ENCODE peak calls at places on chromosomes 1 and 21, in four cellular contexts. One of them, this sample, is unnamed.

GRCh38 chr1:36342426-36343185 is 19.2 kb upstream of the EVA1B start:
- DNase-seq in WTC11: peak
- DNase-seq in K562: peak
- DNase-seq in GM12878: no peak
- DNase-seq in this sample: no peak

GRCh38 chr1:31795096-31795675 is 20.6 kb downstream of the SPOCD1 start:
- DNase-seq in WTC11: no peak
- DNase-seq in K562: no peak
- DNase-seq in GM12878: no peak
- DNase-seq in this sample: no peak

GRCh38 chr1:2314297-2314802 is 77.0 kb downstream of the MORN1 start:
- DNase-seq in WTC11: peak
- DNase-seq in K562: no peak
- DNase-seq in GM12878: no peak
- DNase-seq in this sample: peak

GRCh38 chr21:46452719-46453118 is 6.0 kb upstream of the DIP2A start:
- DNase-seq in WTC11: no peak
- DNase-seq in GM12878: no peak
- DNase-seq in K562: no peak
- DNase-seq in this sample: no peak

GRCh38 chr1:154856049-154856448 is 14.0 kb downstream of the KCNN3 start:
- DNase-seq in WTC11: peak
- DNase-seq in GM12878: no peak
- DNase-seq in K562: no peak
- DNase-seq in this sample: no peak

GRCh38 chr1:167617950-167618269 is 12.1 kb upstream of the RCSD1 start:
- DNase-seq in GM12878: no peak
- DNase-seq in WTC11: no peak
- DNase-seq in K562: no peak
- DNase-seq in this sample: no peak

GRCh38 chr1:100411574-100411973 is 59.3 kb downstream of the CDC14A start:
- DNase-seq in GM12878: no peak
- DNase-seq in WTC11: no peak
- DNase-seq in K562: no peak
- DNase-seq in this sample: no peak

GRCh38 chr1:29962831-29963247 is 726.5 kb downstream of the PTPRU start:
- DNase-seq in GM12878: no peak
- DNase-seq in WTC11: no peak
- DNase-seq in K562: no peak
- DNase-seq in this sample: no peak

GRCh38 chr21:38388219-38388618 is 110.1 kb downstream of the ERG start:
- DNase-seq in K562: no peak
- DNase-seq in GM12878: no peak
- DNase-seq in WTC11: no peak
- DNase-seq in this sample: no peak

GRCh38 chr21:46322351-46323226 is 1.1 kb downstream of the C21orf58 start:
- DNase-seq in GM12878: no peak
- DNase-seq in K562: no peak
- DNase-seq in WTC11: no peak
- DNase-seq in this sample: no peak

GRCh38 chr1:2583871-2584341 is 2.7 kb upstream of the PRXL2B start:
- DNase-seq in GM12878: no peak
- DNase-seq in K562: no peak
- DNase-seq in WTC11: no peak
- DNase-seq in this sample: no peak

GRCh38 chr1:113041569-113042335 is 31.2 kb upstream of the LRIG2 start:
- DNase-seq in K562: peak
- DNase-seq in GM12878: no peak
- DNase-seq in WTC11: no peak
- DNase-seq in this sample: peak

GRCh38 chr1:33181038-33181861 is 593 bp downstream of the TRIM62 start:
- DNase-seq in K562: no peak
- DNase-seq in GM12878: no peak
- DNase-seq in WTC11: peak
- DNase-seq in this sample: no peak

GRCh38 chr1:180912801-180913616 is at the start of gene KIAA1614:
- DNase-seq in K562: no peak
- DNase-seq in WTC11: peak
- DNase-seq in GM12878: no peak
- DNase-seq in this sample: no peak

GRCh38 chr1:27342391-27342777 is 562 bp downstream of the SYTL1 start:
- DNase-seq in K562: no peak
- DNase-seq in GM12878: no peak
- DNase-seq in WTC11: no peak
- DNase-seq in this sample: no peak
- TF ChIP-seq TCF7 in K562: no peak
- TF ChIP-seq TCF7 in GM12878: no peak
- TF ChIP-seq TCF7 in WTC11: no peak
- TF ChIP-seq TCF7 in this sample: no peak

DNA sequence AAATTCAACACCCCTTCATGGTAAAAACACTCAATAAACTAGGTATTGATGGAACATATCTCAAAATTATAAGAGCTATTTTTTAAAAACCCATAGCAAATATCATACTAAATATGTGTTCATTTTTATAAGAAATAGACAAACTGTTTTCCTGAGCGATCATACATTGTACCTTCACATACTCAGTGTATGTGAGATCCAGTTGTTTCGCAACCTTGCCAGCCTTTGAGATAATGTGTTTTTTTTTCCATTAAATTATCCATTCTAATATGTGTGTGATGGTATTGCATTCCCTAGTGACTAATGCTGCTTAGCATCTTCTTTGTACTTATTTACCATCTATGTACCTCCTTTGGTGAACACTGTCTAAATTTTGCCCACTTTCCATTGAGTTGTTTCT is 47.1 kb downstream of the CFH start:
- DNase-seq in K562: no peak
- DNase-seq in GM12878: no peak
- DNase-seq in WTC11: no peak
- DNase-seq in this sample: no peak
- TF ChIP-seq TCF7 in K562: no peak
- TF ChIP-seq TCF7 in GM12878: no peak
- TF ChIP-seq TCF7 in WTC11: no peak
- TF ChIP-seq TCF7 in this sample: no peak

GRCh38 chr1:93579891-93580290 is 101.7 kb downstream of the BCAR3 start:
- DNase-seq in K562: no peak
- DNase-seq in GM12878: no peak
- DNase-seq in WTC11: no peak
- DNase-seq in this sample: peak

GRCh38 chr1:93577536-93578432 is 103.9 kb downstream of the BCAR3 start:
- DNase-seq in K562: no peak
- DNase-seq in WTC11: no peak
- DNase-seq in GM12878: no peak
- DNase-seq in this sample: no peak

GRCh38 chr1:93576346-93576745 is 105.3 kb downstream of the BCAR3 start:
- DNase-seq in WTC11: no peak
- DNase-seq in GM12878: no peak
- DNase-seq in K562: no peak
- DNase-seq in this sample: no peak

GRCh38 chr1:93578911-93579825 is 102.5 kb downstream of the BCAR3 start:
- DNase-seq in WTC11: no peak
- DNase-seq in GM12878: no peak
- DNase-seq in K562: no peak
- DNase-seq in this sample: no peak

DNA sequence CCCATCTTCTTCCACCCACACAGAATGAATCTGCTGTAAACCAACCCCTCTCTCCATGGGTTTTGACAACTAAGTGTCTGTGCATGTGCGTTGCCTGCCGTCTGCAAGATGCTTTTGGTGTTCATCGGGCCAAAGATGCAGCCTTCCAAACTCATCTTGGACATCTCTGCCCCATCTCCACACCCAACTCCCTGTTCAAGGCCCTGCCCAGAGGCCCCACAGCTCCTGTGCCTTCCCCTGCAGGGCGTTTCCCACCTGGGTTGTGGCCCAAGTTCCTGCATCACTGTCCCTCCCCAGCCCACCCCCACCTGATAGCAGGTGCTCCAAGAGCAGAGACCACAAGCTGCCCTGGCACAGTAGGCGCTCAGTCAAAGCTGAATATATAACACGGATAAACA is 103.2 kb downstream of the BCAR3 start:
- DNase-seq in WTC11: no peak
- DNase-seq in K562: no peak
- DNase-seq in GM12878: no peak
- DNase-seq in this sample: no peak
- TF ChIP-seq TCF7 in WTC11: no peak
- TF ChIP-seq TCF7 in K562: no peak
- TF ChIP-seq TCF7 in GM12878: no peak
- TF ChIP-seq TCF7 in this sample: no peak

GRCh38 chr1:20198296-20198695 is 12.0 kb upstream of the PLA2G2C start:
- DNase-seq in GM12878: no peak
- DNase-seq in K562: no peak
- DNase-seq in WTC11: no peak
- DNase-seq in this sample: no peak

GRCh38 chr1:20199410-20199809 is 13.1 kb upstream of the PLA2G2C start:
- DNase-seq in GM12878: no peak
- DNase-seq in K562: no peak
- DNase-seq in WTC11: no peak
- DNase-seq in this sample: no peak

GRCh38 chr1:20199840-20200239 is 13.5 kb upstream of the PLA2G2C start:
- DNase-seq in K562: no peak
- DNase-seq in WTC11: no peak
- DNase-seq in GM12878: no peak
- DNase-seq in this sample: no peak

GRCh38 chr1:20197329-20197791 is 11.0 kb upstream of the PLA2G2C start:
- DNase-seq in K562: peak
- DNase-seq in WTC11: no peak
- DNase-seq in GM12878: no peak
- DNase-seq in this sample: no peak

GRCh38 chr1:20198918-20199317 is 12.6 kb upstream of the PLA2G2C start:
- DNase-seq in GM12878: no peak
- DNase-seq in K562: peak
- DNase-seq in WTC11: no peak
- DNase-seq in this sample: no peak
- TF ChIP-seq TCF7 in GM12878: no peak
- TF ChIP-seq TCF7 in K562: no peak
- TF ChIP-seq TCF7 in WTC11: no peak
- TF ChIP-seq TCF7 in this sample: no peak

DNA sequence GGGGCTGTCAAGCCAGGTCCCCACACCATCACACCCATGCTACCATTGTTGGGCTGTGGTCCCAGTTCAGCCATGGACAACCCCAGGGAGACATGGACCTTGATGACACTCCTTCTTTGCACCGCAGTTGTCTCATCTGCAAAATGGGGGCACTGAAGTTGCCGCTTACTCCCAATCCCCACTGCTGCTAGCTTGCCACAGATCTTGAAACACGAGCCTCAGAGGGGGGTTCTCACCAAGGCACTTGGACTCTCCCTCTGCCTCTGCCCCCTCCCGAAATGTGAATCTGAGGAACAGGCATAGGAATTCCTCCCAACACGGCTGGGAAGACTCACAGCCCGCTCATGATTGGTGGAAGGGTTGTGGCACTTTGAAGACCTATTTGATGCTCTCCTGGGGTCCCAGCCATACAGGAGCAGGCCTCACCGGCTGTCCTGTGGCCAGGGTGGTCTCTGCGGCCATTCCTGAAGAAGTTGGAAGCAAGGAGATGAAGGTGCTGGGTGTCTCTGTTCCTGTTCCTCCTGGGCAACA is 31.1 kb downstream of the RUNX3 start:
- DNase-seq in K562: no peak
- DNase-seq in WTC11: no peak
- DNase-seq in GM12878: no peak
- DNase-seq in this sample: no peak
- TF ChIP-seq TCF7 in K562: no peak
- TF ChIP-seq TCF7 in WTC11: no peak
- TF ChIP-seq TCF7 in GM12878: no peak
- TF ChIP-seq TCF7 in this sample: no peak

GRCh38 chr1:248807067-248807737 is 18.5 kb downstream of the SH3BP5L start:
- DNase-seq in K562: peak
- DNase-seq in GM12878: no peak
- DNase-seq in WTC11: peak
- DNase-seq in this sample: peak

GRCh38 chr1:248804771-248805681 is 20.7 kb downstream of the SH3BP5L start:
- DNase-seq in GM12878: peak
- DNase-seq in WTC11: no peak
- DNase-seq in K562: no peak
- DNase-seq in this sample: no peak

GRCh38 chr1:248800459-248800858 is 25.3 kb downstream of the SH3BP5L start:
- DNase-seq in GM12878: peak
- DNase-seq in K562: no peak
- DNase-seq in WTC11: no peak
- DNase-seq in this sample: no peak

GRCh38 chr1:248805905-248806304 is 19.8 kb downstream of the SH3BP5L start:
- DNase-seq in K562: no peak
- DNase-seq in WTC11: no peak
- DNase-seq in GM12878: no peak
- DNase-seq in this sample: no peak

DNA sequence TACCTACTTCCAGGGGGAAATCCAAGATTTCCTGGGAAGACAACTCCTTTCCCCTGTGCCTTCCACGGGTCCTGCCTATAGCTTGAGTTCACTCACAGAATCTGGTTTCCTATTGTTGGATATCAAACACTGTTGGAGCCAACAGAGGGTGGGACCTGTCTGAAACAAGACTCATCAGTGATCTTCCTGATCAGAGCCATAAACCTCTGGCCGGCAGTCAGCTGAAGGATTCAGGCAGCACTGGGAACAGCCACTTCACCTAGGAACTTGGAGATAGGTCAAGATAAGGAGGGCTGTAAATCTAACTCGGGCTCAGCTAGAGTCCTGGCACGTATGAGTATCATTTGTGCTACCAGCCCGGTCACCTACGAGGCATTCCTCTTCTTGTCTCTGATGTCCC is 23.3 kb downstream of the SH3BP5L start:
- DNase-seq in GM12878: no peak
- DNase-seq in WTC11: no peak
- DNase-seq in K562: no peak
- DNase-seq in this sample: no peak
- TF ChIP-seq TCF7 in GM12878: no peak
- TF ChIP-seq TCF7 in WTC11: no peak
- TF ChIP-seq TCF7 in K562: no peak
- TF ChIP-seq TCF7 in this sample: no peak

GRCh38 chr1:201385299-201385891 is 7.9 kb upstream of the TNNT2 start:
- DNase-seq in WTC11: peak
- DNase-seq in GM12878: no peak
- DNase-seq in K562: peak
- DNase-seq in this sample: peak
- TF ChIP-seq TCF7 in WTC11: no peak
- TF ChIP-seq TCF7 in GM12878: no peak
- TF ChIP-seq TCF7 in K562: no peak
- TF ChIP-seq TCF7 in this sample: no peak

GRCh38 chr21:40253112-40253511 is 385.9 kb downstream of the PCP4 start:
- DNase-seq in WTC11: no peak
- DNase-seq in K562: no peak
- DNase-seq in GM12878: no peak
- DNase-seq in this sample: no peak

GRCh38 chr21:40254540-40255455 is 387.6 kb downstream of the PCP4 start:
- DNase-seq in GM12878: no peak
- DNase-seq in WTC11: no peak
- DNase-seq in K562: no peak
- DNase-seq in this sample: no peak

DNA sequence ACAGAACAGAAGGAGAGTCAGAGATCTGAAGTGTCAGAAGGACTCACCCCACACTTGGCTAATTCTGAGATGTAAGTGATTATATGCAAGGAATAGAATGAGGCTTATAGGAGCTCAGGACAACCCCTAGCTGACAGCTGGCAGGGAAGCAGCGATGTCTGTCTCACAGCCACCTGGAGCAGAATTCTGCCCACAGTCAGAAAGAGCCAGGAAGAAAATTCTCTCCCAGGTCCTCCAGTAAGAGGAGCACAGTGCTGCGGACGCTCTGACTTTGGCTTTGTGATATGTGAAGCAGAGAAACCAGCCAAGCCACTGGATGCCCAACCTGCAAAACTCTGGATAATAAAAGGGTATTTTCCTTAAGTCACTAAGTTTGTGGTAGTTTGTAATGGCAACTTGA is 388.4 kb downstream of the PCP4 start:
- DNase-seq in WTC11: no peak
- DNase-seq in K562: no peak
- DNase-seq in GM12878: no peak
- DNase-seq in this sample: no peak
- TF ChIP-seq TCF7 in WTC11: no peak
- TF ChIP-seq TCF7 in K562: no peak
- TF ChIP-seq TCF7 in GM12878: no peak
- TF ChIP-seq TCF7 in this sample: no peak